ENCODE peak calls at places on chromosomes 16 and 17, in ten cellular contexts. D is AG04449, Z is PC-3, Y is epithelial cell of esophagus, Q is SK-N-SH, S is omental fat pad, X is fibroblast of lung, M is heart left ventricle, A is thoracic aorta, K is astrocyte of the spinal cord. B is an unnamed sample.
A peak's percentile ranks its signal among the peaks of the same experiment; 100 is the strongest.

GRCh38 chr17:5919104-5919503 is 151.1 kb upstream of the WSCD1 start:
- DNase-seq in X (no peak), M (no peak), S (no peak), A (no peak), K (no peak), Q (no peak), Z (no peak), Y (no peak), D (no peak), B (no peak)

GRCh38 chr17:44008205-44008909 is 3.9 kb downstream of the NAGS start:
- DNase-seq in X (no peak), Y (no peak), D (no peak), Z (no peak), M (no peak), K (no peak), Q (no peak), A (no peak), S (no peak), B (no peak)

GRCh38 chr16:82699711-82700495 is 73.1 kb downstream of the CDH13 start:
- DNase-seq in M (peak; percentile 40), D (peak; percentile 59), X (peak; percentile 81), A (no peak), Y (peak; percentile 82), Z (peak; percentile 57), S (no peak), K (peak; percentile 84), Q (no peak), B (no peak)

GRCh38 chr17:38735161-38735997 is 5.2 kb downstream of the CISD3 start:
- DNase-seq in A (no peak), M (peak; percentile 70), S (peak; percentile 53), X (no peak), Q (peak; percentile 92), Z (peak; percentile 21), D (no peak), Y (peak; percentile 32), K (no peak), B (peak; percentile 63)

GRCh38 chr17:74992223-74992622 is 4.8 kb downstream of the CDR2L start:
- DNase-seq in M (no peak), Q (no peak), Z (no peak), Y (peak; percentile 13), X (no peak), S (no peak), D (no peak), A (no peak), K (no peak), B (no peak)

GRCh38 chr17:58332720-58333395 is 4.3 kb upstream of the TSPOAP1 start:
- DNase-seq in X (no peak), Q (peak; percentile 28), S (no peak), Y (no peak), Z (no peak), K (no peak), M (no peak), A (no peak), D (no peak), B (no peak)

GRCh38 chr17:7029659-7030058 is 6.2 kb upstream of the SLC16A13 start:
- DNase-seq in M (peak; percentile 72), X (no peak), D (no peak), S (no peak), Y (no peak), Z (no peak), A (no peak), Q (no peak), K (no peak), B (no peak)

GRCh38 chr16:35572186-35572585 is 2112.8 kb downstream of the TP53TG3F start:
- DNase-seq in A (no peak), X (no peak), S (no peak), Z (no peak), M (no peak), Y (no peak), D (no peak), K (no peak), Q (no peak), B (no peak)

GRCh38 chr17:2095536-2095910 is 40.6 kb downstream of the HIC1 start:
- DNase-seq in K (no peak), M (no peak), S (no peak), Q (no peak), X (no peak), D (no peak), Z (no peak), Y (no peak), A (no peak), B (no peak)

GRCh38 chr17:2093349-2093748 is 38.4 kb downstream of the HIC1 start:
- DNase-seq in X (no peak), A (no peak), D (no peak), K (no peak), Q (peak; percentile 27), Y (peak; percentile 69), M (no peak), Z (no peak), S (no peak), B (no peak)

GRCh38 chr17:2092253-2092652 is 37.4 kb downstream of the HIC1 start:
- DNase-seq in Z (no peak), M (no peak), Y (no peak), D (no peak), Q (no peak), A (no peak), S (no peak), K (no peak), X (no peak), B (no peak)

GRCh38 chr17:2090804-2091534 is 36.1 kb downstream of the HIC1 start:
- DNase-seq in Q (peak; percentile 36), M (peak; percentile 74), S (no peak), Z (peak; percentile 54), K (peak; percentile 94), Y (peak; percentile 74), A (no peak), X (peak; percentile 98), D (peak; percentile 91), B (no peak)

DNA sequence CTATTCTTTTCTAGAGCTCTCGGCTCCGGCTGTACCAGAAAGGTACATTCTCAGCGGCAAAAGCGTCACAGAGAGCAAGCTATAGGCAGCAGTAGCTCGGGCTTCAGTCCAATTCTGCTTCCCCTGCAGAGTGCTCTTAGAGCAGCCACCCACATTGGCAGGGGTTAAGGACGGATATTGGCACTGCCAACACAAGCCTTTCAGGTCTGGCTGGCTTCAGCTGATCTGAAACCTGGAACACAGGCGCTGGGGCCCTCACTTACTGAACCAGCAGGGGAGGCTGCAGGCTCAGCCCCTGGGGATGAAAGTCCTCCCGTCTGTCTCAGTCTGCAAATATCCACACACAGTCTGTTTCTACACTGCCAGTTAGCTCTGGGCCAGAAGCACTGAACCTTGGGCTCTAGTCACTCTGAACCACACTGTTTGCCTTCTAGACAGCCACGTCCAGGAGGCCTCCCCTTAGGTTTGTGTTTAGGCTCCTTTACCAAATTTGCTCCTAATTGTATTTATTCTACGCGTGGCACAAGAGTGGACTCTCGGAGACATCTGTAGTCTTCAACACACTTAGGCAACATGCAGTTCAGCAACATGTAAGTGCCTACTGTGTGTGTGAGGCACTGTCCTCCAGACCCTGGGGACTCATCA is 40.1 kb downstream of the HIC1 start:
- DNase-seq in Z (peak; percentile 10), M (peak; percentile 77), K (peak; percentile 84), A (no peak), S (no peak), X (peak; percentile 80), D (no peak), Q (peak; percentile 37), Y (peak; percentile 69), B (no peak)
- TF ChIP-seq CTCF in Z (peak; percentile 34), M (peak; percentile 82), K (peak; percentile 97), A (peak; percentile 86), S (no peak), X (peak; percentile 80), D (peak; percentile 89), Q (peak; percentile 55), Y (peak; percentile 83), B (peak; percentile 36)

DNA sequence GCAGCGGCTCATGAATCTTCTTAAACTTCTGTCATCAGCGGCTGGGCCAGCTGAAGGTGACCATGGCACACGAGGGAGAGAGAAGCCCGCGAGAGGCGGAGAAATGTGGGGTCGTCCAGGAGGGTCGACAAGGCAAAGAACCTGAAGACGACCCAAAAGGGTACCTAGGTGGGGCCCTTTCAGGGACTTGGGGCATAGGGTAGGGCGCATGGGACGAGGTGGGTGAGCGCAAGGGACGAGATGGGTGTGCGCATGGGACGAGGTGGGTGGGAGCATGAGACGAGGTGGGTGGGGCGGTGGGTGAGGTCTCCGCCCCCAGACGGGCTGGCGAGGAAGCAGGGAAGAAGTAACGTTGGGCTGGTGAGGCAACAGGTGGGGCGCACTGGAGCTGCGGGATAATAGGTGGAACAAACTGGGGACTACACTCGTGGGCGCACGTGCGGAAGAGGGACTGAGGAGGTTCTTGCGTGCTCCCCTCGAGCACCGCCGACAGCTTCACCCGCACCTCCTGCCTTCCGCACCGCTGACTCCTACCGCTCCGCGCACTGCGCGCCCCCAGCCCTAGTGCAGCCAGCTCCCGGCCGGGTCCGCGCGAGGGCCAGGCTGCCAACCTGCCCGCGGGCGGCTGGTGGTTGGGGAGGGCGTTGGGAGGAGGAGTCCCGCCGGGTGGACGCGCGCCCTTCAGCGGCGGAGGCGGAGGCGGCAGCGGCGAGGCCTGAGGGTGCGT is 23.2 kb upstream of the CRYM start:
- DNase-seq in A (peak; percentile 22), Y (peak; percentile 95), Z (peak; percentile 76), Q (peak; percentile 90), D (no peak), S (peak; percentile 43), X (peak; percentile 65), K (peak; percentile 73), M (peak; percentile 62), B (peak; percentile 59)
- TF ChIP-seq CTCF in A (peak; percentile 37), Y (no peak), Z (peak; percentile 25), Q (peak; percentile 24), D (peak; percentile 61), S (no peak), X (peak; percentile 21), K (peak; percentile 25), M (peak; percentile 35), B (peak; percentile 34)

GRCh38 chr16:90077240-90077756 is at the start of gene PRDM7:
- DNase-seq in Z (peak; percentile 93), Y (peak; percentile 99), A (peak; percentile 72), M (peak; percentile 89), K (peak; percentile 95), Q (peak; percentile 97), S (peak; percentile 95), D (peak; percentile 26), X (peak; percentile 91), B (peak; percentile 95)

GRCh38 chr16:90083139-90083538 is 6.0 kb upstream of the PRDM7 start:
- DNase-seq in Y (no peak), Q (no peak), D (no peak), M (no peak), A (no peak), Z (no peak), S (no peak), K (no peak), X (no peak), B (no peak)

GRCh38 chr16:90081606-90081970 is 4.5 kb upstream of the PRDM7 start:
- DNase-seq in M (no peak), Y (no peak), A (no peak), X (no peak), Z (no peak), S (no peak), D (no peak), K (no peak), Q (no peak), B (no peak)

GRCh38 chr16:90078594-90078895 is 1.4 kb upstream of the PRDM7 start:
- DNase-seq in D (no peak), K (no peak), Q (no peak), S (no peak), A (no peak), Y (no peak), Z (no peak), X (no peak), M (no peak), B (no peak)

DNA sequence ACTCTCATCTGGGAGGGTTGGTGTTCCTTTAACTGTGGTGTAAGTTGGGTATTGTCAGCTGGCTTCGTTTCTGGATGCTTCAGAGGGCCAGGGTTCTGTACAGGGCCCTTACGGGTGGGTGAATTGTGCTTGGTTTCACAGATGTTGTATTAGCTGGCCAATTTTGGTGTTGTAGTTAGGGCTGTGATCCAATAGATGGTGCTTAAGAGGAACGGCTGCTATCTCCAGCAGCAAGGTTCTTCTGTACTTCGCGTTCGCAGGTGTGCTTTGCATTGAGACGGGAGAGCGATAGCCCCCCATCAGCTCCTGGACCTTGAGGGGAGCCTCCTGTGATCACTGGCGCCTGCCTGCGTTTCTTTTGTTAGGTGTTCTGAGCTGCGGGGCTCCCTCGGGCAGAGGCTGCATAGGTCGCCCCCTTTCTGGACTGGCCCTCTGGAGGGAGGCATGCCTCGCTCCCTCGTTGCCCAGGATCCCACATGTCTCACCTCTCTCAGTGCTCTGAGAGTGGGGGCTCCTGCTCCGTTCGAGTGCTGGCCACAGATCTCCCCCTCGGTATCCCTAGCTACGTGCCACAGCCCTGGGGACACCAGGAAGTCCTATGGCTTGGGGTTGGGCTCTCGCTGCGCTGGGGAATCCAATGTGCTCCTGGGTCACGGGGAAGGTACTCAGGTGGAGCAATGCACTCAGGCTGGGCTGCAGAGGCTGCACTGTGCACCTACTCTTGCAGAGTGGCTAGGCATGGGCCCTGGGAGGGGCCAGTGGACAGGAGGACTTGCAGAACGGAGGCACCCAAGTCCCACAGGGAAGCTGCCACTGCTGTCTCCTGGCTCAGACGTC is 844 bp upstream of the PRDM7 start:
- DNase-seq in K (peak; percentile 44), S (no peak), Z (peak; percentile 4), Y (peak; percentile 27), A (no peak), M (no peak), X (peak; percentile 42), D (no peak), Q (peak; percentile 14), B (no peak)
- TF ChIP-seq CTCF in K (peak; percentile 1), S (no peak), Z (no peak), Y (no peak), A (no peak), M (no peak), X (no peak), D (no peak), Q (no peak), B (no peak)

DNA sequence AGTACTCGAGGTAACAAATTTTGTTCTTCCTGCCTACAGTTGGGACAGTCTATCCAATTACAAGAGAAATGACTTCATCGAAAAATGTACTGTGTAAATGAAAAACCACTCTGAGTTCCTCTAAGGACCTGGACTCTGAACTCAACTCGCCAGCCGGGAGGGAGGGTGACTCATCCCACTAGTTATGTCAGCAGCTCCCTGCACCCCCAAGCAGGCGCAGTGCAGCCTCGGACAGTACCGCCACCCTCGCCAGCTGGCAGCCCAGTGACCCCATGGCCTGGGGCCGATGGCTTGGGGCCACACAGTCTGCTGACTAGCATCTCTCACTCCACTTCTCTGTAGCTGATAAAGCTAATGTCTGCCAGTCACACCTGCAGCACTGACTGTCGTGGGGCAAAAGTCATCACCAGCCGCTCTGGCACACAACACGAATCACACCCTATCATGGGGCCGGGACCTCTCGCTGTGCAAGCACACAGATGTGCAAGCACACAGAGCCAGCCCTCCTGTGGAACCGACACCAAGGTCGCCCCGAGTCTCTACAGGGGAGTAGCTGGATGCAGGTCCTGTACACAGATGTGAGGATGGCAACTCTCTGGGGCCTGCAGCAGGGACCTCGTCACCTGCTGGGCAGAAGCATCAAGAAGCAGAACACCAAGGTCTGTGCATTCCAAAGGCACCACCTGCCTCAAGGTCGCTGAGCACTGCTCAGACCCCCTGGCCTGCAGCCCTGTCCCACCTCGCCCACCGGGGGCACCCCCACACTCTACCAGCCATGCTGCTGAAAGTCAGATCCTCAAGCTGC is 5.7 kb downstream of the CSNK1D start:
- DNase-seq in X (peak; percentile 96), Q (peak; percentile 66), S (peak; percentile 77), K (peak; percentile 95), A (peak; percentile 87), M (peak; percentile 88), Y (peak; percentile 88), D (peak; percentile 80), Z (peak; percentile 92), B (no peak)
- TF ChIP-seq CTCF in X (no peak), Q (peak; percentile 13), S (no peak), K (peak; percentile 9), A (no peak), M (no peak), Y (no peak), D (no peak), Z (no peak), B (peak; percentile 27)